ENCODE peak calls at places on chromosomes 12 and 14, in seven cellular contexts. D, T, M, W, Q, X and C are unnamed samples.

GRCh38 chr14:72049462-72049861 is 117.2 kb downstream of the RGS6 start:
- DNase-seq in D (no peak), T (no peak), M (peak), W (no peak), Q (peak), X (peak), C (peak)

GRCh38 chr12:10771132-10771733 is 31.2 kb downstream of the TAS2R7 start:
- DNase-seq in D (no peak), T (no peak), M (no peak), W (peak), Q (no peak), X (no peak), C (no peak)

GRCh38 chr14:71702799-71703198 is 229.4 kb upstream of the RGS6 start:
- DNase-seq in D (no peak), T (no peak), M (no peak), W (no peak), Q (no peak), X (no peak), C (no peak)

GRCh38 chr12:42094277-42094676 is 50.4 kb downstream of the GXYLT1 start:
- DNase-seq in D (no peak), T (no peak), M (no peak), W (peak), Q (no peak), X (no peak), C (peak)

GRCh38 chr12:53097564-53098353 is at the start of gene IGFBP6:
- DNase-seq in D (peak), T (peak), M (no peak), W (peak), Q (no peak), X (peak), C (peak)

GRCh38 chr12:116293687-116294463 is 16.4 kb upstream of the MED13L start:
- DNase-seq in D (no peak), T (no peak), M (no peak), W (no peak), Q (no peak), X (no peak), C (no peak)

GRCh38 chr12:117097159-117097558 is 2.1 kb downstream of the TESC start:
- DNase-seq in D (no peak), T (no peak), M (no peak), W (no peak), Q (no peak), X (no peak), C (no peak)

GRCh38 chr14:84797326-84797725 is 732.6 kb upstream of the FLRT2 start:
- DNase-seq in D (no peak), T (no peak), M (no peak), W (no peak), Q (no peak), X (no peak), C (no peak)

GRCh38 chr12:52634266-52635056 is 16.1 kb upstream of the KRT73 start:
- DNase-seq in D (no peak), T (no peak), M (no peak), W (no peak), Q (no peak), X (no peak), C (no peak)

GRCh38 chr14:53295985-53296582 is 143.0 kb upstream of the DDHD1 start:
- DNase-seq in D (no peak), T (peak), M (no peak), W (peak), Q (no peak), X (no peak), C (peak)

GRCh38 chr12:130227641-130228040 is 65.4 kb downstream of the FZD10 start:
- DNase-seq in D (no peak), T (no peak), M (no peak), W (no peak), Q (no peak), X (no peak), C (no peak)

GRCh38 chr14:68506645-68507405 is 286.0 kb downstream of the ZFP36L1 start:
- DNase-seq in D (no peak), T (peak), M (peak), W (no peak), Q (peak), X (peak), C (peak)

GRCh38 chr14:19851365-19851764 is 23.6 kb upstream of the OR4K2 start:
- DNase-seq in D (no peak), T (no peak), M (no peak), W (peak), Q (no peak), X (no peak), C (no peak)

GRCh38 chr14:99755629-99756603 is 37.3 kb upstream of the EML1 start:
- DNase-seq in D (no peak), T (no peak), M (no peak), W (peak), Q (no peak), X (no peak), C (no peak)

GRCh38 chr12:87274594-87275245 is 754.5 kb downstream of the C12orf50 start:
- DNase-seq in D (no peak), T (no peak), M (no peak), W (peak), Q (no peak), X (no peak), C (no peak)

GRCh38 chr12:122190842-122191668 is 8.1 kb downstream of the LRRC43 start:
- DNase-seq in D (peak), T (peak), M (peak), W (peak), Q (peak), X (peak), C (peak)

GRCh38 chr14:100709252-100709955 is 17.3 kb upstream of the DLK1 start:
- DNase-seq in D (no peak), T (no peak), M (no peak), W (peak), Q (no peak), X (no peak), C (no peak)